ENCODE peak calls at places on chromosomes 11 and 22, in six cellular contexts. One of them, this sample, is unnamed.
A peak's percentile ranks its signal among the peaks of the same experiment; 100 is the strongest.

GRCh38 chr11:119764108-119764874 is 35.3 kb upstream of the NECTIN1 start:
- DNase-seq in left ventricle myocardium inferior: peak; percentile 52
- DNase-seq in NB4: no peak
- DNase-seq in fibroblast of the aortic adventitia: peak; percentile 51
- DNase-seq in A549: no peak
- DNase-seq in IMR-90: peak; percentile 42
- DNase-seq in this sample: peak; percentile 65

GRCh38 chr11:130785376-130786110 is 130.7 kb downstream of the SNX19 start:
- DNase-seq in fibroblast of the aortic adventitia: peak; percentile 73
- DNase-seq in left ventricle myocardium inferior: no peak
- DNase-seq in A549: peak; percentile 30
- DNase-seq in NB4: peak; percentile 43
- DNase-seq in IMR-90: peak; percentile 77
- DNase-seq in this sample: no peak

GRCh38 chr11:72223615-72224586 is 666 bp upstream of the INPPL1 start:
- DNase-seq in fibroblast of the aortic adventitia: peak; percentile 68
- DNase-seq in left ventricle myocardium inferior: peak; percentile 83
- DNase-seq in IMR-90: peak; percentile 56
- DNase-seq in NB4: peak; percentile 82
- DNase-seq in A549: peak; percentile 65
- DNase-seq in this sample: peak; percentile 42

GRCh38 chr11:110679323-110679980 is 32.8 kb downstream of the ARHGAP20 start:
- DNase-seq in IMR-90: peak; percentile 89
- DNase-seq in left ventricle myocardium inferior: no peak
- DNase-seq in A549: no peak
- DNase-seq in fibroblast of the aortic adventitia: peak; percentile 39
- DNase-seq in NB4: no peak
- DNase-seq in this sample: peak; percentile 78

GRCh38 chr22:31488988-31489617 is 539 bp downstream of the EIF4ENIF1 start:
- DNase-seq in A549: peak; percentile 21
- DNase-seq in IMR-90: peak; percentile 7
- DNase-seq in left ventricle myocardium inferior: peak; percentile 36
- DNase-seq in fibroblast of the aortic adventitia: peak; percentile 11
- DNase-seq in NB4: peak; percentile 60
- DNase-seq in this sample: peak; percentile 56

GRCh38 chr11:117752721-117753237 is 44.2 kb downstream of the DSCAML1 start:
- DNase-seq in left ventricle myocardium inferior: no peak
- DNase-seq in A549: no peak
- DNase-seq in NB4: no peak
- DNase-seq in IMR-90: no peak
- DNase-seq in fibroblast of the aortic adventitia: no peak
- DNase-seq in this sample: no peak

GRCh38 chr11:44409558-44410236 is 99.8 kb upstream of the ALX4 start:
- DNase-seq in IMR-90: no peak
- DNase-seq in NB4: no peak
- DNase-seq in A549: no peak
- DNase-seq in fibroblast of the aortic adventitia: no peak
- DNase-seq in left ventricle myocardium inferior: no peak
- DNase-seq in this sample: no peak

GRCh38 chr22:30221121-30221992 is 25.2 kb downstream of the LIF start:
- DNase-seq in A549: no peak
- DNase-seq in fibroblast of the aortic adventitia: no peak
- DNase-seq in NB4: no peak
- DNase-seq in IMR-90: no peak
- DNase-seq in left ventricle myocardium inferior: no peak
- DNase-seq in this sample: no peak

GRCh38 chr11:78740175-78741161 is 165.8 kb upstream of the NARS2 start:
- DNase-seq in fibroblast of the aortic adventitia: peak; percentile 52
- DNase-seq in IMR-90: no peak
- DNase-seq in A549: no peak
- DNase-seq in NB4: no peak
- DNase-seq in left ventricle myocardium inferior: peak; percentile 31
- DNase-seq in this sample: no peak

GRCh38 chr11:77204792-77205466 is 76.9 kb downstream of the MYO7A start:
- DNase-seq in left ventricle myocardium inferior: no peak
- DNase-seq in A549: no peak
- DNase-seq in IMR-90: no peak
- DNase-seq in NB4: no peak
- DNase-seq in fibroblast of the aortic adventitia: no peak
- DNase-seq in this sample: no peak

GRCh38 chr22:49667236-49667635 is 160.4 kb downstream of the BRD1 start:
- DNase-seq in fibroblast of the aortic adventitia: no peak
- DNase-seq in left ventricle myocardium inferior: peak; percentile 52
- DNase-seq in IMR-90: no peak
- DNase-seq in A549: no peak
- DNase-seq in NB4: no peak
- DNase-seq in this sample: no peak

GRCh38 chr11:111792955-111793500 is 26.8 kb upstream of the PPP2R1B start:
- DNase-seq in left ventricle myocardium inferior: no peak
- DNase-seq in NB4: no peak
- DNase-seq in fibroblast of the aortic adventitia: peak; percentile 44
- DNase-seq in A549: no peak
- DNase-seq in IMR-90: no peak
- DNase-seq in this sample: no peak

GRCh38 chr11:70326365-70326803 is 55.9 kb downstream of the PPFIA1 start:
- DNase-seq in NB4: peak; percentile 58
- DNase-seq in IMR-90: peak; percentile 70
- DNase-seq in left ventricle myocardium inferior: no peak
- DNase-seq in A549: no peak
- DNase-seq in fibroblast of the aortic adventitia: peak; percentile 93
- DNase-seq in this sample: peak; percentile 77

GRCh38 chr11:35214792-35215193 is 75.8 kb downstream of the CD44 start:
- DNase-seq in fibroblast of the aortic adventitia: peak; percentile 95
- DNase-seq in NB4: no peak
- DNase-seq in A549: peak; percentile 46
- DNase-seq in left ventricle myocardium inferior: no peak
- DNase-seq in IMR-90: peak; percentile 97
- DNase-seq in this sample: peak; percentile 92

GRCh38 chr11:113168358-113168757 is 146.0 kb upstream of the TTC12 start:
- DNase-seq in fibroblast of the aortic adventitia: no peak
- DNase-seq in left ventricle myocardium inferior: no peak
- DNase-seq in IMR-90: no peak
- DNase-seq in A549: no peak
- DNase-seq in NB4: no peak
- DNase-seq in this sample: no peak

GRCh38 chr11:11553595-11553994 is 68.2 kb downstream of the GALNT18 start:
- DNase-seq in fibroblast of the aortic adventitia: no peak
- DNase-seq in IMR-90: no peak
- DNase-seq in A549: no peak
- DNase-seq in left ventricle myocardium inferior: peak; percentile 36
- DNase-seq in NB4: no peak
- DNase-seq in this sample: no peak

GRCh38 chr11:11555228-11555627 is 66.6 kb downstream of the GALNT18 start:
- DNase-seq in NB4: no peak
- DNase-seq in IMR-90: no peak
- DNase-seq in fibroblast of the aortic adventitia: peak; percentile 21
- DNase-seq in left ventricle myocardium inferior: peak; percentile 65
- DNase-seq in A549: no peak
- DNase-seq in this sample: no peak

GRCh38 chr11:11558352-11558751 is 63.5 kb downstream of the GALNT18 start:
- DNase-seq in left ventricle myocardium inferior: no peak
- DNase-seq in IMR-90: no peak
- DNase-seq in A549: no peak
- DNase-seq in fibroblast of the aortic adventitia: no peak
- DNase-seq in NB4: no peak
- DNase-seq in this sample: no peak

GRCh38 chr11:11563193-11563592 is 58.6 kb downstream of the GALNT18 start:
- DNase-seq in A549: no peak
- DNase-seq in left ventricle myocardium inferior: no peak
- DNase-seq in IMR-90: no peak
- DNase-seq in NB4: no peak
- DNase-seq in fibroblast of the aortic adventitia: no peak
- DNase-seq in this sample: no peak

GRCh38 chr11:11558826-11559225 is 63.0 kb downstream of the GALNT18 start:
- DNase-seq in left ventricle myocardium inferior: no peak
- DNase-seq in NB4: no peak
- DNase-seq in A549: no peak
- DNase-seq in fibroblast of the aortic adventitia: no peak
- DNase-seq in IMR-90: no peak
- DNase-seq in this sample: no peak
- TF ChIP-seq CTCF in left ventricle myocardium inferior: no peak
- TF ChIP-seq CTCF in NB4: no peak
- TF ChIP-seq CTCF in A549: no peak
- TF ChIP-seq CTCF in fibroblast of the aortic adventitia: no peak
- TF ChIP-seq CTCF in IMR-90: no peak
- TF ChIP-seq CTCF in this sample: no peak

DNA sequence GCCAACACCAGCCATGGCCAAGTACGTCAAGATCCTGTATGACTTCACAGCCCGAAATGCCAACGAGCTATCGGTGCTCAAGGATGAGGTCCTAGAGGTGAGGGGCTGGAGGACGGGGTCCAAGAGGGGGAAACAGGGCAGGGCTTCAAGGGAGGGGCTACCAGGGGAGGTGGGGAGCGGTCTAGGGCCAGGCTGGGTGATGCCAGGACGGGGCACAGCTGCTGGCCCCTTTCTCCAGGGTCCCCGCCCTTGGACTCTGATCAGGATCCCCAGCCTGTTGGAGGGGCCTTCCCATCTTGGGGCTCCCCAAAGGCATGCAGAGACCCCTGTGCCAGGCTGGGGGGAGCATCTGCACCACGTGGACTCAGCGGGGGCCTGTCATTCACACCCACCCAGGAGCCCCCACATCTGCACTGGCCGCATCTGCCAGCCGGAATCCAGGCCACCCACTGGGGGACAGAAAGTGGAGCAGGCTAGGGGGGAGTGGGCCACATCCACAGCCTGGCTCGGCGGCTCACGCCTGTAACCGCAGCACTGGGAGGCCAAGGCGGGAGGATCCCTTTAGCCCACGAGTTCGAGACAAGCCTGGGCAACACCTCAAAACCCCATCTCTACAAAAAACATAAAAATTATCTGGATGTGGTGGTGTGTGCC is 18.8 kb downstream of the EPS8L2 start:
- DNase-seq in A549: no peak
- DNase-seq in IMR-90: no peak
- DNase-seq in fibroblast of the aortic adventitia: no peak
- DNase-seq in left ventricle myocardium inferior: no peak
- DNase-seq in NB4: no peak
- DNase-seq in this sample: no peak
- H3K4me3 ChIP-seq in A549: no peak overlapping the region
- H3K4me3 ChIP-seq in IMR-90: no peak overlapping the region
- H3K4me3 ChIP-seq in fibroblast of the aortic adventitia: no peak overlapping the region
- H3K4me3 ChIP-seq in left ventricle myocardium inferior: no peak overlapping the region
- H3K4me3 ChIP-seq in NB4: no peak overlapping the region
- H3K4me3 ChIP-seq in this sample: no peak overlapping the region

GRCh38 chr22:28440517-28441366 is 238.9 kb downstream of the TTC28 start:
- DNase-seq in NB4: no peak
- DNase-seq in IMR-90: peak; percentile 80
- DNase-seq in A549: no peak
- DNase-seq in fibroblast of the aortic adventitia: peak; percentile 91
- DNase-seq in left ventricle myocardium inferior: no peak
- DNase-seq in this sample: peak; percentile 43
- TF ChIP-seq CTCF in NB4: no peak
- TF ChIP-seq CTCF in IMR-90: no peak
- TF ChIP-seq CTCF in A549: no peak
- TF ChIP-seq CTCF in fibroblast of the aortic adventitia: peak; percentile 24
- TF ChIP-seq CTCF in left ventricle myocardium inferior: no peak
- TF ChIP-seq CTCF in this sample: no peak

DNA sequence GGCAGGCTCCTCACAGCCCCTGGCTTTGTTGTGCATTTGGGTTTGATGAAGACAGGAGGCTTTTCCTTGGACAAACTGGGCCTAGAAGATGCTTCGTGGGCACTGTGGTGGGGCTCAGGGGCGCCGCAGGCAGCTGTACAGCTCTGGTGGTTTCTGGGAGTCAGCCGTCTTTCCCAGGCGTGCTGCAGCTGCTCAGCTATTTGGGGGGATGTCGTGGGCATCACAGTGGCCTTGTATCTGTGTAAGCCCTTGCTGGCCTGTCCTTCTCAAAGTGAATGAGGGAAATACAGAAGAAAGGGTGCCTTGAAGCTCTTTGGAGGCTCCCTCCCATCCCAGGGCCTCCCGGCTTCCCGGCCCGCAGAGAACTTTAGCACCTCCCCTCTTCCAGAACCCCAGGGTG is 89.5 kb downstream of the TBC1D22A start:
- DNase-seq in left ventricle myocardium inferior: no peak
- DNase-seq in A549: no peak
- DNase-seq in NB4: no peak
- DNase-seq in fibroblast of the aortic adventitia: no peak
- DNase-seq in IMR-90: no peak
- DNase-seq in this sample: no peak
- H3K4me3 ChIP-seq in left ventricle myocardium inferior: no peak overlapping the region
- H3K4me3 ChIP-seq in A549: no peak overlapping the region
- H3K4me3 ChIP-seq in NB4: no peak overlapping the region
- H3K4me3 ChIP-seq in fibroblast of the aortic adventitia: no peak overlapping the region
- H3K4me3 ChIP-seq in IMR-90: no peak overlapping the region
- H3K4me3 ChIP-seq in this sample: no peak overlapping the region

DNA sequence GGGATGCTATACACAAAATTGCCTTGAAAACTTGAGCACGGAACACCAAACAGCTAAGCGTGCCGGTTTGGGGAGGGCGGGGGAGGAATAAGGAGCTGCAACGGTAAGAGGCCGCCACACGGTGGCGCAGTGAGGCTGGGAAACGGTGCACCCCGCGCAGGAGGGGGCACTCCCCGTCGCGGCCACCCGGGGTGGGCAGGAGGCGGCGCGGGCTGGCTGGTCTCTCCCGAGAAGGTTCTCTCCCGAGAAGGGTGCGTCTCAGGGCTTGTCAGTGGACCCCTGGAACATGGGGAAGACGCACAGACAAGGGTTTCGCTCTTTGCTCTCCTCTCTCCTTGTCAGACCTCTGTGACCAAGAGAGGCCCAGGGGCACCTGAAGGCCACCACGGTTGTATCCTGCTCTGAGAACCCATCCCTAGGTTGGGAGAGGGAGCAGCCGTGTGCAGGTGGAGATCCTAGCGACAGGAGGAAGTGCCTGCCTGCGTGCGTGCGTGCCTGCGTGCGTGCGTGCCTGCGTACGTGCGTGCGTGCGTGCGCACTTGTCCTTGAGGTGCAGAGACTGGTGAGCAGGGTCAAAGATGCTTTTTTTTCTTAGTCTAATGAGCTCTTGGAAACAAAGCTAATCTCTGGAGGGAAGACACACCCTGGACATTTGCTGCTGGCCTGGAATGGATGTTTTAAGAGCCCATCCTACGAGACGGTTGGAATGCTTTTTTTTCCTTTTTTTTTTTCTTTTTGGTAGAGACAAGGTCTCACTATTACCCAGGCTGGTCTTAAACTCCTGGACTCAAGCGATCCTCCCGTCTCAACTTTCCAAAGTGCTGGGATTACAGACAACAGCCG is 18.1 kb upstream of the JAM3 start:
- DNase-seq in IMR-90: peak; percentile 49
- DNase-seq in NB4: peak; percentile 70
- DNase-seq in fibroblast of the aortic adventitia: peak; percentile 65
- DNase-seq in left ventricle myocardium inferior: peak; percentile 71
- DNase-seq in A549: peak; percentile 33
- DNase-seq in this sample: peak; percentile 86
- TF ChIP-seq CTCF in IMR-90: peak; percentile 95
- TF ChIP-seq CTCF in NB4: peak; percentile 82
- TF ChIP-seq CTCF in fibroblast of the aortic adventitia: peak; percentile 83
- TF ChIP-seq CTCF in left ventricle myocardium inferior: peak; percentile 97
- TF ChIP-seq CTCF in A549: peak; percentile 68
- TF ChIP-seq CTCF in this sample: peak; percentile 89

This sample was measured in foreskin fibroblast.